ENCODE peak calls at places on chromosomes 6 and 20, in four cellular contexts. X is activated T-cell treated with anti-CD3 and anti-CD28 coated beads, Interleukin-2, amount 50 U/mL, for 72 hours; B is A549; T is foreskin keratinocyte. Y is an unnamed sample.

GRCh38 chr20:13105864-13106457 is 97.2 kb downstream of the SPTLC3 start:
- DNase-seq in B (peak), X (no peak), T (no peak), Y (no peak)

GRCh38 chr6:83921315-83921714 is 61.8 kb downstream of the CYB5R4 start:
- DNase-seq in T (no peak), B (no peak), X (no peak), Y (peak)

GRCh38 chr6:84516151-84516550 is 248.2 kb downstream of the TBX18 start:
- DNase-seq in B (no peak), T (no peak), X (no peak), Y (no peak)

GRCh38 chr6:73308712-73309533 is 45.2 kb downstream of the DPPA5 start:
- DNase-seq in X (no peak), T (peak), B (peak), Y (peak)

GRCh38 chr6:3285049-3285639 is 26.4 kb downstream of the PSMG4 start:
- DNase-seq in B (no peak), T (no peak), X (no peak), Y (no peak)

GRCh38 chr6:169921853-169922779 is 170.7 kb downstream of the ERMARD start:
- DNase-seq in B (no peak), T (no peak), X (peak), Y (peak)

GRCh38 chr6:73503027-73503772 is 17.6 kb downstream of the EEF1A1 start:
- DNase-seq in T (no peak), X (no peak), B (no peak), Y (no peak)

GRCh38 chr6:32941412-32941784 is 570 bp upstream of the HLA-DMB start:
- DNase-seq in T (no peak), B (no peak), X (peak), Y (no peak)

GRCh38 chr20:40714109-40714508 is 25.1 kb upstream of the MAFB start:
- DNase-seq in T (no peak), X (no peak), B (no peak), Y (no peak)

GRCh38 chr6:107607109-107607508 is 117.2 kb downstream of the SOBP start:
- DNase-seq in B (no peak), T (no peak), X (no peak), Y (no peak)

GRCh38 chr20:26243731-26244130 is 547.1 kb upstream of the ZNF337 start:
- DNase-seq in B (no peak), T (no peak), X (no peak), Y (no peak)

GRCh38 chr6:43878823-43879495 is 108.9 kb downstream of the VEGFA start:
- DNase-seq in T (no peak), B (no peak), X (no peak), Y (no peak)

GRCh38 chr20:39784693-39785092 is 822.5 kb downstream of the DHX35 start:
- DNase-seq in B (no peak), T (no peak), X (no peak), Y (no peak)

GRCh38 chr6:905541-905940 is 212.6 kb upstream of the EXOC2 start:
- DNase-seq in B (no peak), X (no peak), T (no peak), Y (no peak)

GRCh38 chr6:5359413-5359812 is 98.1 kb downstream of the FARS2 start:
- DNase-seq in B (no peak), X (no peak), T (no peak), Y (no peak)

GRCh38 chr6:37061157-37061804 is 55.8 kb downstream of the FGD2 start:
- DNase-seq in B (no peak), T (no peak), X (no peak), Y (no peak)

GRCh38 chr6:2918936-2919335 is 15.8 kb upstream of the SERPINB9 start:
- DNase-seq in T (no peak), X (no peak), B (no peak), Y (no peak)

GRCh38 chr6:166958926-166959861 is 2.8 kb upstream of the RNASET2 start:
- DNase-seq in B (no peak), X (peak), T (no peak), Y (no peak)

GRCh38 chr6:53793318-53793975 is 1.4 kb upstream of the LRRC1 start:
- DNase-seq in B (peak), X (peak), T (peak), Y (peak)

GRCh38 chr6:6694825-6695710 is 106.5 kb downstream of the LY86 start:
- DNase-seq in X (no peak), T (no peak), B (no peak), Y (peak)

GRCh38 chr6:45589367-45589766 is 211.6 kb upstream of the SUPT3H start:
- DNase-seq in T (no peak), B (no peak), X (no peak), Y (no peak)

GRCh38 chr6:144160452-144160851 is 10.1 kb downstream of the STX11 start:
- DNase-seq in X (no peak), B (no peak), T (no peak), Y (no peak)

GRCh38 chr6:25991785-25992412 is 29.3 kb downstream of the TRIM38 start:
- DNase-seq in B (peak), T (no peak), X (peak), Y (peak)

GRCh38 chr6:148736779-148737412 is 9.9 kb upstream of the UST start:
- DNase-seq in T (no peak), X (no peak), B (no peak), Y (no peak)

GRCh38 chr20:9594284-9594875 is 80.0 kb downstream of the LAMP5 start:
- DNase-seq in T (no peak), B (peak), X (no peak), Y (no peak)

GRCh38 chr6:121645100-121645745 is 209.8 kb downstream of the GJA1 start:
- DNase-seq in B (no peak), X (peak), T (no peak), Y (no peak)

GRCh38 chr6:74936886-74937285 is 269.0 kb downstream of the COL12A1 start:
- DNase-seq in T (peak), X (no peak), B (no peak), Y (no peak)

GRCh38 chr6:146813554-146813953 is 214.8 kb downstream of the ADGB start:
- DNase-seq in T (no peak), B (no peak), X (no peak), Y (no peak)

GRCh38 chr20:50727792-50728485 is 3.4 kb upstream of the PARD6B start:
- DNase-seq in T (no peak), B (peak), X (no peak), Y (no peak)

GRCh38 chr20:768426-768978 is at the start of gene SLC52A3:
- DNase-seq in B (peak), T (peak), X (no peak), Y (peak)

GRCh38 chr20:45919951-45920794 is 8.2 kb upstream of the PLTP start:
- DNase-seq in B (no peak), X (no peak), T (no peak), Y (no peak)

GRCh38 chr20:61045876-61046585 is 206.0 kb upstream of the CDH4 start:
- DNase-seq in B (no peak), T (no peak), X (no peak), Y (no peak)

GRCh38 chr20:59074456-59074855 is 31.9 kb upstream of the PRELID3B start:
- DNase-seq in T (peak), B (no peak), X (peak), Y (no peak)

GRCh38 chr20:48171071-48171470 is 385.8 kb upstream of the SULF2 start:
- DNase-seq in X (no peak), B (no peak), T (no peak), Y (no peak)

GRCh38 chr6:32842690-32843089 is 1.2 kb downstream of the PSMB8 start:
- DNase-seq in X (no peak), B (no peak), T (no peak), Y (no peak)